ENCODE peak calls at places on chromosomes 12 and 14, in nine cellular contexts. L, R, P, F, E, W, S, G and J are unnamed samples.

GRCh38 chr14:50961606-50962259 is 17.4 kb upstream of the PYGL start:
- DNase-seq in E (peak), G (peak), P (peak), F (no peak), S (peak), W (no peak), L (no peak), R (no peak), J (peak)

GRCh38 chr14:81062816-81063215 is 107.4 kb downstream of the TSHR start:
- DNase-seq in S (no peak), G (peak), L (peak), F (no peak), W (no peak), E (peak), R (no peak), P (peak), J (no peak)

GRCh38 chr12:124480469-124481256 is 86.7 kb downstream of the NCOR2 start:
- DNase-seq in R (no peak), G (peak), S (no peak), E (peak), P (peak), L (peak), F (no peak), W (no peak), J (no peak)

GRCh38 chr14:99273025-99273723 is 1.2 kb upstream of the BCL11B start:
- DNase-seq in W (peak), R (no peak), F (no peak), G (no peak), L (no peak), E (peak), P (no peak), S (no peak), J (no peak)

GRCh38 chr12:101298426-101298825 is 18.5 kb downstream of the UTP20 start:
- DNase-seq in S (no peak), L (no peak), P (peak), W (no peak), F (no peak), G (peak), E (peak), R (no peak), J (no peak)

GRCh38 chr12:107917912-107918800 is 143.7 kb downstream of the ASCL4 start:
- DNase-seq in E (peak), G (peak), F (no peak), S (no peak), L (peak), P (peak), R (no peak), W (no peak), J (no peak)

GRCh38 chr14:61281186-61281676 is at the start of gene TMEM30B:
- DNase-seq in S (peak), L (no peak), E (no peak), G (no peak), P (no peak), W (peak), F (peak), R (no peak), J (no peak)

GRCh38 chr14:31568151-31568550 is 6.9 kb downstream of the NUBPL start:
- DNase-seq in P (peak), S (no peak), W (no peak), E (no peak), G (peak), L (no peak), R (no peak), F (no peak), J (no peak)

GRCh38 chr14:55850803-55851202 is 267.4 kb upstream of the PELI2 start:
- DNase-seq in W (no peak), P (peak), F (no peak), L (no peak), R (no peak), S (no peak), G (peak), E (no peak), J (peak)

GRCh38 chr12:57626111-57626928 is 6.7 kb downstream of the B4GALNT1 start:
- DNase-seq in G (no peak), P (no peak), W (no peak), S (no peak), F (no peak), L (no peak), R (peak), E (no peak), J (no peak)

GRCh38 chr12:31835276-31835882 is 106.6 kb upstream of the AMN1 start:
- DNase-seq in R (no peak), P (no peak), E (peak), F (no peak), W (no peak), G (no peak), S (no peak), L (peak), J (no peak)

GRCh38 chr14:49339130-49339529 is 247.1 kb downstream of the RPS29 start:
- DNase-seq in S (no peak), R (no peak), L (no peak), P (no peak), E (no peak), G (no peak), F (no peak), W (no peak), J (no peak)

GRCh38 chr12:28191690-28192089 is 1.4 kb downstream of the CCDC91 start:
- DNase-seq in W (no peak), G (peak), R (no peak), F (no peak), S (no peak), L (peak), E (peak), P (peak), J (no peak)

GRCh38 chr12:109920266-109920780 is 20.2 kb downstream of the TCHP start:
- DNase-seq in P (no peak), E (no peak), S (no peak), G (no peak), F (peak), L (no peak), W (no peak), R (peak), J (no peak)

GRCh38 chr12:28506271-28506670 is 316.0 kb downstream of the CCDC91 start:
- DNase-seq in R (no peak), F (no peak), W (no peak), P (no peak), S (no peak), E (no peak), G (no peak), L (no peak), J (no peak)

GRCh38 chr12:91817512-91817911 is 328.1 kb downstream of the BTG1 start:
- DNase-seq in F (no peak), S (no peak), P (no peak), E (no peak), R (no peak), W (no peak), L (no peak), G (peak), J (no peak)

GRCh38 chr12:101235686-101236085 is 25.6 kb upstream of the SLC5A8 start:
- DNase-seq in F (no peak), P (no peak), W (no peak), S (no peak), R (no peak), L (no peak), E (no peak), G (no peak), J (no peak)

GRCh38 chr14:35403085-35403396 is 1.5 kb downstream of the NFKBIA start:
- DNase-seq in E (no peak), R (peak), L (peak), S (no peak), P (peak), G (peak), W (no peak), F (peak), J (no peak)

GRCh38 chr12:113876160-113876559 is 90.0 kb downstream of the RBM19 start:
- DNase-seq in L (no peak), G (no peak), F (no peak), P (no peak), W (no peak), E (no peak), S (no peak), R (no peak), J (no peak)

GRCh38 chr12:69136931-69137613 is 102.3 kb upstream of the CPSF6 start:
- DNase-seq in E (no peak), P (no peak), F (no peak), R (no peak), G (no peak), L (no peak), S (peak), W (no peak), J (no peak)

GRCh38 chr12:48356041-48356768 is 5.5 kb upstream of the ZNF641 start:
- DNase-seq in R (no peak), F (no peak), L (no peak), E (peak), P (no peak), W (no peak), G (peak), S (no peak), J (no peak)

GRCh38 chr14:65251213-65251612 is 148.9 kb upstream of the MAX start:
- DNase-seq in S (no peak), R (no peak), F (no peak), L (no peak), W (no peak), P (peak), E (no peak), G (peak), J (peak)

GRCh38 chr14:36510078-36510799 is 9.8 kb downstream of the NKX2-1 start:
- DNase-seq in L (no peak), R (no peak), W (no peak), F (peak), S (peak), G (no peak), E (no peak), P (no peak), J (no peak)

GRCh38 chr12:52971701-52972329 is 22.9 kb downstream of the KRT18 start:
- DNase-seq in E (peak), G (peak), S (no peak), L (no peak), W (no peak), P (peak), F (no peak), R (no peak), J (peak)

GRCh38 chr14:74587363-74587707 is 24.7 kb downstream of the LTBP2 start:
- DNase-seq in W (no peak), S (no peak), P (no peak), E (no peak), G (no peak), F (no peak), L (no peak), R (no peak), J (no peak)

GRCh38 chr12:93484315-93484981 is 17.1 kb downstream of the MRPL42 start:
- DNase-seq in R (no peak), L (no peak), E (peak), F (no peak), G (peak), P (peak), S (no peak), W (no peak), J (no peak)

GRCh38 chr14:95935228-95935822 is 58.7 kb downstream of the TUNAR start:
- DNase-seq in L (peak), S (no peak), E (no peak), F (no peak), R (no peak), W (peak), G (peak), P (peak), J (no peak)

GRCh38 chr12:108565976-108566375 is 3.6 kb downstream of the ISCU start:
- DNase-seq in P (peak), F (peak), W (no peak), L (peak), R (peak), S (peak), E (peak), G (peak), J (no peak)

GRCh38 chr14:104512061-104512460 is 67.5 kb upstream of the C14orf180 start:
- DNase-seq in F (no peak), S (no peak), W (no peak), E (no peak), P (no peak), L (no peak), G (no peak), R (no peak), J (no peak)

GRCh38 chr14:104507443-104507842 is 72.1 kb upstream of the C14orf180 start:
- DNase-seq in L (no peak), R (no peak), G (no peak), F (no peak), W (no peak), S (no peak), P (no peak), E (no peak), J (no peak)

GRCh38 chr14:104510216-104510615 is 69.3 kb upstream of the C14orf180 start:
- DNase-seq in P (no peak), R (no peak), W (no peak), L (no peak), F (no peak), G (no peak), E (no peak), S (no peak), J (no peak)

GRCh38 chr14:104510794-104511611 is 68.6 kb upstream of the C14orf180 start:
- DNase-seq in W (no peak), F (peak), P (no peak), S (no peak), G (no peak), R (no peak), L (no peak), E (no peak), J (no peak)

GRCh38 chr14:104509673-104510072 is 69.9 kb upstream of the C14orf180 start:
- DNase-seq in F (no peak), W (no peak), G (no peak), R (no peak), S (no peak), E (no peak), L (no peak), P (no peak), J (no peak)
- TF ChIP-seq CTCF in F (no peak), W (no peak), G (no peak), R (no peak), S (no peak), E (no peak), L (peak), P (no peak), J (no peak)

DNA sequence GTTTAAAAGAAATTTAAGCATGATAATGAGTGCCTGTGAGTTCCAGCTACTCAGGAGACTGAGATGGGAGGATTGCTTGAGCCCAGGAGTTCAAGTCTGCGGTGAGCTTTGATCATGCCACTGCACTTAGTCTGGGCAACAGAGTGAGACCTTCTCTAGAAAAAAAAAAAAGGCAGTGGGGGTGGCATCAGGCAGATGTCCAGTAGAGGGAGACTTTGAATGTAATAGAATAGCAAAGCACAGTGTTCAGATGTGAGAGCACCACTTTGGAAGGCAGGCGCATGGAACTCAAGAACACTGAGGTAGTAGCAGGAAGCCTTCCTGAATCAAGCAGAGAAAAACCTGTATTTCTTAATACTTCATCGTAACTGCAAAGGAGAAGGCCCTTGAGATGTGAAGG is 394.5 kb upstream of the GARIN6 start:
- DNase-seq in S (no peak), G (no peak), F (no peak), P (no peak), R (no peak), W (no peak), E (peak), L (peak), J (no peak)
- TF ChIP-seq CTCF in S (no peak), G (no peak), F (no peak), P (no peak), R (no peak), W (no peak), E (no peak), L (peak), J (no peak)

DNA sequence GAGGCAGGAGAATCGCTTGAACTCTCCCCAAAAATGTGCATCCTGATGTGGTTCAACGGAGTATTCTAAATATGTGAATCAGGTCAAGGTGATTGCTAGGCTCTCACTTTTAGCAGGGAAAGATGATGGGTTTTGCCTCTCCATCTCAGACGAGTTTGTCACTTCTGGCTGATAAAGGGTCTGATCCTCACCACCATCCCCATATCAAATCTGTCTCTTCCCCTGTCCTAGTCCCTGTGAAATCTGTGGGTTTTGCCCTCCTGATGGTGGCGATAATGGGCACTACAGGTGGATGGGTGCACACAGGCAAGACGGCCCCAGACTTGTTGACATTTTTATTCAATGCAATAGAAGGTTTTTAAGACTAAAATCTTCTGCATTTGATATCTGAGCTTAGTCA is 384.6 kb downstream of the GLT1D1 start:
- DNase-seq in E (no peak), S (no peak), P (no peak), F (no peak), W (no peak), R (no peak), L (no peak), G (no peak), J (no peak)
- TF ChIP-seq CTCF in E (no peak), S (no peak), P (no peak), F (no peak), W (no peak), R (no peak), L (no peak), G (no peak), J (no peak)

GRCh38 chr12:97148941-97149559 is 242.0 kb downstream of the NEDD1 start:
- DNase-seq in P (peak), L (peak), W (peak), S (peak), E (peak), R (no peak), G (peak), F (peak), J (no peak)
- TF ChIP-seq CTCF in P (peak), L (peak), W (peak), S (peak), E (peak), R (no peak), G (peak), F (peak), J (peak)

DNA sequence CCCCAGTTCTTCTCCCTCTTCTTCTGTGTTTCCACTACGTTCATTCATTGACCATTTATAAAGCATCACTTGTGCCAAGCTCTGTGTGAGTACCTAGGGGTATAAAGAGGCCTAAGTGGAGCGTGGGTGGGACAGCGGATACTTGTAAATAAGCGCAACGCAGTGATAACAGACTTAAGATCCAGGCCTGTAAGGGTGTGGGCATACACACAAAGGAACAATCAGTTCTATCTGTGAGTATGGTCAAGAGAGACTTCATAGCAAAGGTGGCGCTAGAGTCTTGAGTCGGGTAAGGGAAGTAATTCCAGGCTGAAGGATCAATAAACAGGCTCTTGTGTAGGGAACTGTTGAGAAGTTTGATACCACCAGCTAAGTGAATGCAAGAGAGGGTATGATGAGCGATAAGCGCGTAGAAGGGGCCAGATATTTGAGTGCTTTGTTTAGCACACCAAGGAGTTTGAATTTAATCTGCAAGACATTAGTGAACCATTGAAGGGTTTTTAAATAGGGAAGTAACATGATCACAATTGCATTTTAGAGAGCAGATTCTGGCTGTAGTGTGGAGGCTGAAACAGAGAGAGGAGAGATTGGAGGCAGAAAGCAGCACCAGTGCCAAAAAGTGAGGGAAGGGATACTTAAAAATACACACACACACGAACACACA is 1.0 kb upstream of the GXYLT1 start:
- DNase-seq in E (peak), G (peak), F (no peak), P (peak), W (no peak), S (no peak), L (peak), R (no peak), J (no peak)
- TF ChIP-seq CTCF in E (peak), G (no peak), F (no peak), P (no peak), W (no peak), S (no peak), L (no peak), R (no peak), J (no peak)

GRCh38 chr12:402127-402456 is 648 bp downstream of the CCDC77 start:
- DNase-seq in W (no peak), S (no peak), L (peak), F (no peak), R (no peak), P (peak), E (peak), G (peak), J (no peak)
- TF ChIP-seq CTCF in W (no peak), S (no peak), L (no peak), F (no peak), R (no peak), P (peak), E (peak), G (peak), J (peak)

GRCh38 chr14:37697489-37698121 is 102.2 kb downstream of the TTC6 start:
- DNase-seq in S (no peak), F (no peak), E (peak), W (no peak), R (no peak), G (peak), P (peak), L (no peak), J (peak)
- TF ChIP-seq CTCF in S (no peak), F (no peak), E (no peak), W (no peak), R (no peak), G (no peak), P (no peak), L (no peak), J (no peak)

DNA sequence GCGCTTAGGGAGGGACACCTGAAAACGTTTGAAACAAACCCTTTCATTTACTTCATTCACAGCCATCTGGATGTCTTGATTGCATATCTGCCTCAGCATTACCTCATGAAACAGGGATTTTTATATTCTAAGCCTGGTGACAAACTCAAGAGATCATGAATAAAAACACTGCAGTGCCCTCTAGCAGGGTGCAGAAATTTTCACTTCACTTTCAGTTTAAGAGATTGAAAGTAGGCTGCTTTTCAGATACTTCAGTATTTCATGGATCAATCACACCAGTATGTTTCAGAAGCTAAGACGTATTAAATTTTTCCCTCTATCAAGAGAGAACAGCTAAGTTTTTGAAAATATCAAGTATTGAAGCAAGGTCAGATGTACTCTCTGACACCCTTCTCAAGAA is 467.8 kb downstream of the MDGA2 start:
- DNase-seq in L (no peak), S (no peak), G (peak), R (no peak), W (no peak), F (no peak), P (no peak), E (peak), J (no peak)
- TF ChIP-seq CTCF in L (no peak), S (no peak), G (no peak), R (no peak), W (no peak), F (no peak), P (no peak), E (no peak), J (no peak)